ENCODE peak calls at places on chromosome 1, in nine cellular contexts. H, U, M, I, E, G, O, R and Y are unnamed samples.

GRCh38 chr1:82465024-82465423 is 664.3 kb downstream of the ADGRL2 start:
- DNase-seq in G (no peak), I (no peak), U (no peak), O (no peak), H (no peak), R (no peak), M (no peak), E (no peak), Y (no peak)

GRCh38 chr1:91792393-91793032 is 93.4 kb downstream of the TGFBR3 start:
- DNase-seq in R (no peak), M (no peak), U (no peak), I (no peak), E (no peak), G (no peak), O (no peak), H (no peak), Y (no peak)

GRCh38 chr1:9503001-9503675 is 36.1 kb upstream of the SLC25A33 start:
- DNase-seq in M (no peak), R (peak), E (no peak), G (no peak), O (no peak), U (peak), I (no peak), H (no peak), Y (no peak)

GRCh38 chr1:162405800-162406199 is 6.1 kb downstream of the SH2D1B start:
- DNase-seq in E (no peak), U (no peak), M (no peak), I (no peak), G (no peak), H (no peak), R (peak), O (no peak), Y (no peak)

GRCh38 chr1:43444151-43444826 is 9.4 kb downstream of the HYI start:
- DNase-seq in H (no peak), U (no peak), G (no peak), O (no peak), E (no peak), R (no peak), M (no peak), I (no peak), Y (peak)

GRCh38 chr1:202018476-202019234 is 8.3 kb downstream of the ELF3 start:
- DNase-seq in G (no peak), H (no peak), R (peak), I (no peak), O (no peak), E (peak), M (peak), U (peak), Y (peak)

GRCh38 chr1:59819566-59820438 is 5.1 kb downstream of the HOOK1 start:
- DNase-seq in I (no peak), O (no peak), M (no peak), R (no peak), U (no peak), E (no peak), G (no peak), H (no peak), Y (no peak)

GRCh38 chr1:171219751-171220385 is 28.4 kb upstream of the FMO1 start:
- DNase-seq in O (no peak), G (no peak), E (no peak), M (no peak), H (no peak), U (no peak), I (no peak), R (no peak), Y (no peak)

GRCh38 chr1:224626042-224626441 is 9.9 kb downstream of the CNIH3 start:
- DNase-seq in I (no peak), R (no peak), G (no peak), O (no peak), E (no peak), M (no peak), U (no peak), H (no peak), Y (no peak)

GRCh38 chr1:54301494-54301893 is 101.5 kb downstream of the MRPL37 start:
- DNase-seq in E (no peak), O (no peak), U (no peak), M (no peak), G (no peak), R (peak), I (no peak), H (no peak), Y (no peak)

GRCh38 chr1:92410706-92411105 is 76.0 kb downstream of the GFI1 start:
- DNase-seq in U (no peak), O (no peak), M (no peak), R (no peak), E (peak), H (no peak), G (no peak), I (no peak), Y (peak)

GRCh38 chr1:229119876-229120275 is 151.0 kb upstream of the RAB4A start:
- DNase-seq in R (no peak), G (no peak), U (no peak), M (no peak), E (no peak), O (no peak), H (no peak), I (no peak), Y (no peak)

GRCh38 chr1:101170506-101171050 is 66.2 kb upstream of the S1PR1 start:
- DNase-seq in U (no peak), O (no peak), G (no peak), E (no peak), I (no peak), R (no peak), M (no peak), H (no peak), Y (no peak)

GRCh38 chr1:247373721-247374141 is 42.1 kb upstream of the ZNF496 start:
- DNase-seq in O (peak), U (peak), E (peak), M (no peak), R (peak), H (no peak), G (peak), I (peak), Y (peak)

GRCh38 chr1:239722080-239722479 is 335.7 kb downstream of the CHRM3 start:
- DNase-seq in R (no peak), G (no peak), O (no peak), U (no peak), E (no peak), M (no peak), H (no peak), I (no peak), Y (no peak)

GRCh38 chr1:23865543-23865930 is 2.6 kb downstream of the FUCA1 start:
- DNase-seq in U (peak), H (no peak), R (no peak), O (no peak), G (no peak), M (no peak), I (peak), E (no peak), Y (peak)

GRCh38 chr1:233015965-233016364 is 65.6 kb downstream of the NTPCR start:
- DNase-seq in G (no peak), U (no peak), R (no peak), O (no peak), H (no peak), I (no peak), E (no peak), M (no peak), Y (no peak)

GRCh38 chr1:235161685-235162327 is 756 bp upstream of the RBM34 start:
- DNase-seq in E (peak), G (no peak), M (no peak), U (no peak), H (no peak), O (peak), I (no peak), R (no peak), Y (no peak)

GRCh38 chr1:110210604-110211502 is 739 bp downstream of the KCNC4 start:
- DNase-seq in E (peak), O (peak), I (peak), G (peak), U (peak), M (peak), H (peak), R (no peak), Y (peak)

GRCh38 chr1:91502138-91502881 is 1.7 kb downstream of the CDC7 start:
- DNase-seq in U (no peak), H (no peak), R (peak), E (no peak), O (no peak), I (no peak), M (no peak), G (no peak), Y (no peak)

GRCh38 chr1:203124546-203125317 is 2.8 kb upstream of the ADORA1 start:
- DNase-seq in R (no peak), I (no peak), U (no peak), E (no peak), G (no peak), H (no peak), M (no peak), O (no peak), Y (no peak)
- TF ChIP-seq EP300 in R (no peak), I (no peak), U (no peak), E (no peak), G (no peak), H (no peak), M (no peak), O (no peak), Y (no peak)

DNA sequence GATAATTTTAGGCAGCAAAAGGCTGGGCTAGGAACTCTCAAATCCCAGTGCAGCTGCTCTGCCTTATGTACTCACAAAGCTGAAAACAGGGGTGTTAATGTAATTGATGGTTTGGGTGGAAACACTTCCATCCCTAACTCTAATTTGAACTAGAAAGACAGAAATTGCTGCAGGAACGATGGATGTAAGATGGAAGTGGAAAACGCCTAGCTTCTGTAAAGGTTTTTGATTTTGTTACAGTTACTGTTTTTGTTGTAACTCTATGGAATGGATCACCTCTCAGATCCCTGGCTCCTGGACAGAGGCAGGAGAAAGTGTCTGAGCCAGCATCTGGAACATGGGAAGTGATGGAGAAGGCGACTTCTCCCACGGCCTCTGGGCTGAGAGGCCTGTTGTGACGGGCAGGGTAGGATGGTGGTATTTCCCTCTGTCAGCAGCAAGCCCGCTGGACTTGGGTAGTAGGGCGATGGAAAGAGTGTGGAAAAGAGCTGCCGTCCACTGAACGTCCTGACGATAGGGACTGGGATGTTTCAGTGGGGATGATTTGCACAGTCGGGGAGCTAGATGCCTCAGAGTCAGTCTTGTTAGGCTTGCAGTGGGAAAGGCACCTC is 1.6 kb downstream of the TRAF5 start:
- DNase-seq in E (no peak), I (no peak), G (no peak), H (no peak), M (no peak), O (no peak), U (no peak), R (no peak), Y (no peak)
- TF ChIP-seq CTCF in E (no peak), I (no peak), G (no peak), H (no peak), M (no peak), O (no peak), U (no peak), R (no peak), Y (no peak)

GRCh38 chr1:39499668-39500067 is 8.2 kb downstream of the BMP8A start:
- DNase-seq in R (peak), G (peak), O (no peak), I (no peak), H (no peak), E (no peak), U (no peak), M (no peak), Y (peak)

GRCh38 chr1:39497570-39497969 is 6.1 kb downstream of the BMP8A start:
- DNase-seq in I (no peak), U (no peak), R (no peak), E (no peak), M (no peak), H (no peak), G (no peak), O (peak), Y (no peak)

GRCh38 chr1:39491146-39491921 is at the start of gene BMP8A:
- DNase-seq in R (peak), U (peak), G (peak), I (no peak), H (no peak), O (peak), E (peak), M (peak), Y (peak)

GRCh38 chr1:39490596-39491145 is 765 bp upstream of the BMP8A start:
- DNase-seq in E (no peak), H (no peak), I (no peak), O (no peak), M (peak), R (no peak), G (no peak), U (no peak), Y (peak)

GRCh38 chr1:39494671-39495410 is 3.4 kb downstream of the BMP8A start:
- DNase-seq in U (no peak), H (no peak), O (no peak), E (peak), R (no peak), G (no peak), M (no peak), I (no peak), Y (no peak)
- TF ChIP-seq EP300 in U (no peak), H (no peak), O (no peak), E (no peak), R (no peak), G (no peak), M (no peak), I (no peak), Y (no peak)

DNA sequence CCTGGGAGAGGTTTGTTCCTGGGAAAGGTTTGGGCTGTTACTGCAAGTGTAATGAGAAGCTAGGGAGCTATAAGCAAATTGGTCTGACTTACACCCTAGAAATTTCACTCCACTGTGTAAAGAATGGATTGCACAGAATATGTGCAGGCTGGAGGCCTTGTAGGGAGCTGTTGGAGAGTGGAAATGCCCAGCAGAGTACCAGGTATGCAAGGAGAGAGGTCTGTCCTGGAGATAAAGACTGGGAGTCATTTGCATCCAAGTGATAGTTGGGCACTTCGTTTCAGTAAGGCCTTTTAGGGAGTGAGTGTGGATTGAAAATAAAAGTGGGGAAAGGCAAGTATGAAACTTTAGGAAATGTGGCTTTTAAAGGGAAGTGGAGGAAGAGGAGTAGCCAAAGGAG is 75.8 kb downstream of the CACNA1E start:
- DNase-seq in I (no peak), E (no peak), G (no peak), U (no peak), R (no peak), H (no peak), O (no peak), M (no peak), Y (no peak)
- TF ChIP-seq CTCF in I (no peak), E (no peak), G (no peak), U (no peak), R (no peak), H (no peak), O (no peak), M (no peak), Y (no peak)

GRCh38 chr1:230906226-230906625 is 37.9 kb upstream of the C1orf198 start:
- DNase-seq in U (no peak), G (no peak), I (no peak), H (no peak), O (no peak), R (no peak), M (no peak), E (no peak), Y (no peak)
- TF ChIP-seq EP300 in U (no peak), G (no peak), I (no peak), H (no peak), O (no peak), R (no peak), M (no peak), E (no peak), Y (no peak)

DNA sequence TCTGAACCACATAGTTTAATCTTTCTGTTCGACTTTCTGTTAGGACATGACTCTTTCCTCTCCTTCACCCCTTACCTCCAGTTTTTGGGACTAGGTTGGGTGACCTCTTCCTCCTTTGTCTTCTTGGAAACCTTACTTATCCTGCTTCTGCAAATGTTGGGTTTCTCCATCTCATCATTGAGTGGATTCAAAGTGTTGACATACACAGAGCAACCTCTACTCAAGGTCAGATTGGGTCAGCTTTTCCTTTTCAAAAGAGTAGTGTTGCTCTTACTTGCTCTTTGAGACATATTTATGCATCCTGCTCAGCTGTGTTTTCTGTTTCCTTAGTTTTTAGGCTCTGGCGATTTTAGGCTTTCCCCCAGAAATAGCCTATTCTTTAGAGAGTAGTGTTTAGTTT is 3.7 kb downstream of the CAMTA1 start:
- DNase-seq in I (no peak), R (peak), G (no peak), M (no peak), U (no peak), O (no peak), H (no peak), E (no peak), Y (no peak)
- TF ChIP-seq CTCF in I (no peak), R (no peak), G (no peak), M (no peak), U (no peak), O (no peak), H (no peak), E (no peak), Y (no peak)

GRCh38 chr1:2112280-2112701 is 62.1 kb downstream of the PRKCZ start:
- DNase-seq in O (peak), R (no peak), H (no peak), I (no peak), E (no peak), G (no peak), U (no peak), M (no peak), Y (no peak)

GRCh38 chr1:2110191-2110737 is 60.1 kb downstream of the PRKCZ start:
- DNase-seq in G (no peak), H (no peak), R (no peak), I (no peak), E (no peak), O (peak), U (no peak), M (no peak), Y (no peak)

GRCh38 chr1:2111674-2112035 is 61.4 kb downstream of the PRKCZ start:
- DNase-seq in I (no peak), R (no peak), M (no peak), E (no peak), O (peak), G (no peak), U (no peak), H (no peak), Y (no peak)

GRCh38 chr1:2109581-2110021 is 59.4 kb downstream of the PRKCZ start:
- DNase-seq in U (no peak), G (no peak), M (no peak), H (no peak), R (no peak), O (peak), E (no peak), I (no peak), Y (no peak)

GRCh38 chr1:2110738-2111673 is 60.8 kb downstream of the PRKCZ start:
- DNase-seq in H (no peak), E (no peak), R (no peak), I (no peak), G (no peak), O (peak), U (no peak), M (no peak), Y (no peak)
- TF ChIP-seq EP300 in H (no peak), E (no peak), R (no peak), I (no peak), G (no peak), O (no peak), U (no peak), M (no peak), Y (no peak)

DNA sequence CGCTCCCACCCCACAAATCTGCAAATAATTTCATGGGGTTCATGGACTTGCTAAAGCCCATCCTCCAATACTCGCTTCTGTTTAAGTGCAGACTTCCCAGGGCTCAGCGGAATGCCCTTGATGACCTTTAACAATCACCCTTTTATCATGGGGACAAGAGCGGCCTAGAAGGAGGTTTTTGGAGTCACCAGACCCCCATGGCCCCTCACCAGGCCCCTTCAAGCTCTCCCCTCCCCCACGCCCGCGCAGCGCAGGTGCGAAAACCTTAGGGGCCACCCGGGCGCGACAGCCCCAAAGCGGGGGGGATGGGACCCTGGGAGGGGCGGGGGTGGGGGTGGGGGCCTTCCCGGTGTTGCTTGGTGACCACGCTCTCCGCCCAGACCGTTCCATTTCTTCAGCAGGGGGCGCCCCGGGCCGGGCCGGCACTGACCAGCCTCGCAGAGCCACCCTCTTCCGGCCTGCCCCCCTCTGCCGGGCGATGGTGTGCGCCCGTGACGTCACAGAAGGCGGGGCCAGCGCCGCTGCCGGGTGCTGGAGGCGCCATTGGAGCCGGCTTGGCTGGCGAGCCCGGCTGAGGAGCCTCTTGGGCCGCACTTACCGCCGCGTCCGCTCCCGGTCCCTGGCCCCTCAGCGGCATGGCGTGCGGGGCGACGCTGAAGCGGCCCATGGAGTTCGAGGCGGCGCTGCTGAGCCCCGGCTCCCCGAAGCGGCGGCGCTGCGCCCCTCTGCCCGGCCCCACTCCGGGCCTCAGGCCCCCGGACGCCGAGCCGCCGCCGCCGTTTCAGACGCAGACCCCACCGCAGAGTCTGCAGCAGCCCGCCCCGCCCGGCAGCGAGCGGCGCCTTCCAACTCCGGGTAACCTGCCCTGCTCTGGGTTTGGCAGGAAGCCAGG is at the start of gene AKIRIN1:
- DNase-seq in G (peak), R (peak), I (peak), O (peak), E (peak), U (peak), H (peak), M (peak), Y (peak)
- TF ChIP-seq CTCF in G (no peak), R (peak), I (peak), O (peak), E (peak), U (peak), H (no peak), M (no peak), Y (peak)